ENCODE peak calls at places on chromosomes 13 and 19, in four cellular contexts. P is left cardiac atrium, W is mucosa of gallbladder, U is NCI-H2081. Y is an unnamed sample.
A peak's percentile ranks its signal among the peaks of the same experiment; 100 is the strongest.

GRCh38 chr13:51781246-51782022 is 22.5 kb downstream of the DHRS12 start:
- DNase-seq in P (no peak), W (no peak), U (no peak), Y (no peak)

GRCh38 chr19:46537136-46538097 is 41.8 kb upstream of the PNMA8B start:
- DNase-seq in P (peak; percentile 59), W (peak; percentile 59), U (no peak), Y (no peak)

GRCh38 chr13:111493468-111493867 is 173.0 kb downstream of the TEX29 start:
- DNase-seq in P (no peak), W (no peak), U (no peak), Y (no peak)

GRCh38 chr13:33634526-33635111 is 183.3 kb upstream of the RFC3 start:
- DNase-seq in P (no peak), W (no peak), U (no peak), Y (no peak)

GRCh38 chr19:33444993-33445751 is 71.7 kb downstream of the CEBPG start:
- DNase-seq in P (peak; percentile 2), W (no peak), U (no peak), Y (no peak)

GRCh38 chr19:33227242-33227650 is 1.6 kb upstream of the SLC7A10 start:
- DNase-seq in P (no peak), W (no peak), U (no peak), Y (no peak)

GRCh38 chr19:19651076-19651475 is 7.6 kb upstream of the GMIP start:
- DNase-seq in P (peak; percentile 62), W (no peak), U (no peak), Y (no peak)

GRCh38 chr13:40615619-40616018 is 50.8 kb downstream of the FOXO1 start:
- DNase-seq in P (no peak), W (no peak), U (no peak), Y (no peak)

GRCh38 chr19:18469245-18470107 is 31.5 kb upstream of the ISYNA1 start:
- DNase-seq in P (peak; percentile 65), W (peak; percentile 56), U (no peak), Y (no peak)

GRCh38 chr19:11848594-11849263 is at the start of gene ZNF439:
- DNase-seq in P (peak; percentile 95), W (peak; percentile 96), U (peak; percentile 89), Y (peak; percentile 61)

GRCh38 chr19:10206226-10206873 is 11.6 kb upstream of the DNMT1 start:
- DNase-seq in P (no peak), W (no peak), U (no peak), Y (no peak)

GRCh38 chr13:32045963-32046785 is 14.6 kb downstream of the FRY start:
- DNase-seq in P (no peak), W (peak; percentile 61), U (no peak), Y (no peak)

GRCh38 chr13:29730253-29730652 is 120.2 kb downstream of the UBL3 start:
- DNase-seq in P (no peak), W (no peak), U (no peak), Y (no peak)

GRCh38 chr13:27172495-27172842 is 858 bp upstream of the USP12 start:
- DNase-seq in P (no peak), W (no peak), U (no peak), Y (no peak)

GRCh38 chr19:9032136-9032626 is 22.0 kb upstream of the MUC16 start:
- DNase-seq in P (no peak), W (no peak), U (no peak), Y (no peak)

GRCh38 chr19:10390652-10391286 is 10.4 kb upstream of the TYK2 start:
- DNase-seq in P (peak; percentile 65), W (peak; percentile 76), U (peak; percentile 66), Y (no peak)

GRCh38 chr19:7867092-7867844 is 6.9 kb downstream of the PRR36 start:
- DNase-seq in P (no peak), W (no peak), U (no peak), Y (no peak)

GRCh38 chr19:40613669-40614594 is 12.8 kb downstream of the LTBP4 start:
- DNase-seq in P (peak; percentile 88), W (peak; percentile 80), U (peak; percentile 71), Y (peak; percentile 62)

GRCh38 chr13:68099616-68100015 is 869.5 kb upstream of the PCDH9 start:
- DNase-seq in P (no peak), W (no peak), U (no peak), Y (no peak)

GRCh38 chr13:96052655-96053002 is 572 bp downstream of the UGGT2 start:
- DNase-seq in P (no peak), W (no peak), U (no peak), Y (no peak)

GRCh38 chr19:49801966-49802661 is 11.0 kb downstream of the FUZ start:
- DNase-seq in P (peak; percentile 92), W (peak; percentile 90), U (peak; percentile 60), Y (no peak)

GRCh38 chr19:13521066-13521465 is 14.8 kb upstream of the CACNA1A start:
- DNase-seq in P (no peak), W (no peak), U (no peak), Y (no peak)